ENCODE peak calls at places on chromosome 16, in seven cellular contexts. One of them, this sample, is unnamed.

GRCh38 chr16:31000671-31001382 is 9.6 kb downstream of the STX1B start:
- DNase-seq in Panc1: no peak
- DNase-seq in glutamatergic neuron: no peak
- DNase-seq in ovary: no peak
- DNase-seq in GM10248: no peak
- DNase-seq in epithelial cell of esophagus: peak
- DNase-seq in stomach: no peak
- DNase-seq in this sample: no peak

GRCh38 chr16:68969338-68969737 is 126.0 kb downstream of the TANGO6 start:
- DNase-seq in GM10248: no peak
- DNase-seq in glutamatergic neuron: no peak
- DNase-seq in ovary: no peak
- DNase-seq in epithelial cell of esophagus: no peak
- DNase-seq in stomach: no peak
- DNase-seq in Panc1: no peak
- DNase-seq in this sample: no peak

GRCh38 chr16:55324491-55325447 is 766 bp downstream of the IRX6 start:
- DNase-seq in stomach: no peak
- DNase-seq in glutamatergic neuron: peak
- DNase-seq in ovary: no peak
- DNase-seq in epithelial cell of esophagus: no peak
- DNase-seq in GM10248: no peak
- DNase-seq in Panc1: no peak
- DNase-seq in this sample: no peak

GRCh38 chr16:67719048-67719777 is at the start of gene GFOD2:
- DNase-seq in GM10248: peak
- DNase-seq in stomach: peak
- DNase-seq in glutamatergic neuron: peak
- DNase-seq in epithelial cell of esophagus: peak
- DNase-seq in ovary: peak
- DNase-seq in Panc1: peak
- DNase-seq in this sample: peak

GRCh38 chr16:87298857-87299465 is 18.2 kb downstream of the C16orf95 start:
- DNase-seq in Panc1: no peak
- DNase-seq in epithelial cell of esophagus: no peak
- DNase-seq in stomach: no peak
- DNase-seq in ovary: no peak
- DNase-seq in GM10248: no peak
- DNase-seq in glutamatergic neuron: no peak
- DNase-seq in this sample: no peak

GRCh38 chr16:79372504-79373184 is 227.9 kb downstream of the MAF start:
- DNase-seq in glutamatergic neuron: no peak
- DNase-seq in GM10248: no peak
- DNase-seq in Panc1: no peak
- DNase-seq in ovary: peak
- DNase-seq in epithelial cell of esophagus: peak
- DNase-seq in stomach: no peak
- DNase-seq in this sample: no peak

GRCh38 chr16:1929105-1929504 is 10.9 kb upstream of the HS3ST6 start:
- DNase-seq in GM10248: no peak
- DNase-seq in ovary: no peak
- DNase-seq in stomach: no peak
- DNase-seq in Panc1: no peak
- DNase-seq in glutamatergic neuron: no peak
- DNase-seq in epithelial cell of esophagus: no peak
- DNase-seq in this sample: no peak

GRCh38 chr16:64738321-64738960 is 383.4 kb downstream of the CDH11 start:
- DNase-seq in stomach: no peak
- DNase-seq in ovary: no peak
- DNase-seq in glutamatergic neuron: no peak
- DNase-seq in GM10248: no peak
- DNase-seq in epithelial cell of esophagus: peak
- DNase-seq in Panc1: no peak
- DNase-seq in this sample: no peak

GRCh38 chr16:85913141-85913601 is 14.2 kb downstream of the IRF8 start:
- DNase-seq in GM10248: no peak
- DNase-seq in epithelial cell of esophagus: no peak
- DNase-seq in Panc1: no peak
- DNase-seq in glutamatergic neuron: no peak
- DNase-seq in stomach: no peak
- DNase-seq in ovary: no peak
- DNase-seq in this sample: no peak

GRCh38 chr16:57514371-57514770 is 22.0 kb downstream of the CCDC102A start:
- DNase-seq in ovary: no peak
- DNase-seq in Panc1: no peak
- DNase-seq in epithelial cell of esophagus: no peak
- DNase-seq in glutamatergic neuron: no peak
- DNase-seq in GM10248: no peak
- DNase-seq in stomach: no peak
- DNase-seq in this sample: no peak

GRCh38 chr16:54050281-54051210 is 236.0 kb downstream of the IRX3 start:
- DNase-seq in stomach: no peak
- DNase-seq in epithelial cell of esophagus: no peak
- DNase-seq in ovary: no peak
- DNase-seq in Panc1: no peak
- DNase-seq in GM10248: no peak
- DNase-seq in glutamatergic neuron: no peak
- DNase-seq in this sample: no peak

GRCh38 chr16:75181630-75182029 is 25.3 kb downstream of the CTRB2 start:
- DNase-seq in epithelial cell of esophagus: no peak
- DNase-seq in GM10248: no peak
- DNase-seq in stomach: no peak
- DNase-seq in glutamatergic neuron: no peak
- DNase-seq in Panc1: no peak
- DNase-seq in ovary: no peak
- DNase-seq in this sample: no peak

GRCh38 chr16:58026139-58026704 is 668 bp downstream of the MMP15 start:
- DNase-seq in GM10248: no peak
- DNase-seq in stomach: peak
- DNase-seq in epithelial cell of esophagus: peak
- DNase-seq in Panc1: no peak
- DNase-seq in ovary: peak
- DNase-seq in glutamatergic neuron: peak
- DNase-seq in this sample: peak

GRCh38 chr16:18958621-18959578 is 24.8 kb upstream of the TMC7 start:
- DNase-seq in ovary: no peak
- DNase-seq in Panc1: no peak
- DNase-seq in GM10248: no peak
- DNase-seq in stomach: no peak
- DNase-seq in epithelial cell of esophagus: no peak
- DNase-seq in glutamatergic neuron: no peak
- DNase-seq in this sample: peak

GRCh38 chr16:50665128-50665878 is 15.8 kb downstream of the SNX20 start:
- DNase-seq in stomach: peak
- DNase-seq in glutamatergic neuron: peak
- DNase-seq in epithelial cell of esophagus: peak
- DNase-seq in GM10248: peak
- DNase-seq in Panc1: no peak
- DNase-seq in ovary: peak
- DNase-seq in this sample: peak

GRCh38 chr16:383326-384020 is 1.7 kb upstream of the PGAP6 start:
- DNase-seq in glutamatergic neuron: no peak
- DNase-seq in stomach: peak
- DNase-seq in ovary: no peak
- DNase-seq in GM10248: no peak
- DNase-seq in epithelial cell of esophagus: peak
- DNase-seq in Panc1: no peak
- DNase-seq in this sample: no peak

GRCh38 chr16:84535851-84536250 is 31.4 kb upstream of the MEAK7 start:
- DNase-seq in glutamatergic neuron: no peak
- DNase-seq in epithelial cell of esophagus: no peak
- DNase-seq in Panc1: no peak
- DNase-seq in GM10248: no peak
- DNase-seq in stomach: no peak
- DNase-seq in ovary: no peak
- DNase-seq in this sample: no peak

GRCh38 chr16:11164482-11165270 is 91.3 kb downstream of the SOCS1 start:
- DNase-seq in GM10248: no peak
- DNase-seq in stomach: peak
- DNase-seq in glutamatergic neuron: no peak
- DNase-seq in ovary: no peak
- DNase-seq in Panc1: no peak
- DNase-seq in epithelial cell of esophagus: no peak
- DNase-seq in this sample: no peak

GRCh38 chr16:75593825-75594820 is 27.9 kb downstream of the GABARAPL2 start:
- DNase-seq in epithelial cell of esophagus: peak
- DNase-seq in glutamatergic neuron: no peak
- DNase-seq in GM10248: no peak
- DNase-seq in ovary: no peak
- DNase-seq in Panc1: no peak
- DNase-seq in stomach: no peak
- DNase-seq in this sample: no peak

GRCh38 chr16:84487358-84487757 is 17.1 kb downstream of the MEAK7 start:
- DNase-seq in stomach: peak
- DNase-seq in ovary: no peak
- DNase-seq in epithelial cell of esophagus: no peak
- DNase-seq in GM10248: no peak
- DNase-seq in glutamatergic neuron: no peak
- DNase-seq in Panc1: no peak
- DNase-seq in this sample: no peak

GRCh38 chr16:10390330-10390729 is 4.5 kb downstream of the ATF7IP2 start:
- DNase-seq in GM10248: no peak
- DNase-seq in ovary: no peak
- DNase-seq in stomach: no peak
- DNase-seq in glutamatergic neuron: no peak
- DNase-seq in epithelial cell of esophagus: no peak
- DNase-seq in Panc1: no peak
- DNase-seq in this sample: no peak

GRCh38 chr16:81036751-81037350 is 1.2 kb downstream of the ATMIN start:
- DNase-seq in epithelial cell of esophagus: peak
- DNase-seq in GM10248: peak
- DNase-seq in glutamatergic neuron: no peak
- DNase-seq in stomach: no peak
- DNase-seq in Panc1: no peak
- DNase-seq in ovary: no peak
- DNase-seq in this sample: no peak

GRCh38 chr16:4272114-4272954 is 489 bp downstream of the TFAP4 start:
- DNase-seq in ovary: no peak
- DNase-seq in Panc1: no peak
- DNase-seq in GM10248: peak
- DNase-seq in epithelial cell of esophagus: peak
- DNase-seq in glutamatergic neuron: peak
- DNase-seq in stomach: peak
- DNase-seq in this sample: peak

GRCh38 chr16:70254095-70254964 is 2.6 kb upstream of the EXOSC6 start:
- DNase-seq in stomach: no peak
- DNase-seq in glutamatergic neuron: no peak
- DNase-seq in GM10248: no peak
- DNase-seq in Panc1: no peak
- DNase-seq in ovary: no peak
- DNase-seq in epithelial cell of esophagus: no peak
- DNase-seq in this sample: no peak

GRCh38 chr16:70251651-70252354 is at the start of gene EXOSC6:
- DNase-seq in stomach: peak
- DNase-seq in glutamatergic neuron: peak
- DNase-seq in ovary: peak
- DNase-seq in GM10248: peak
- DNase-seq in epithelial cell of esophagus: peak
- DNase-seq in Panc1: peak
- DNase-seq in this sample: peak

GRCh38 chr16:70254965-70255286 is 3.2 kb upstream of the EXOSC6 start:
- DNase-seq in Panc1: no peak
- DNase-seq in stomach: no peak
- DNase-seq in epithelial cell of esophagus: no peak
- DNase-seq in ovary: no peak
- DNase-seq in GM10248: no peak
- DNase-seq in glutamatergic neuron: no peak
- DNase-seq in this sample: no peak

GRCh38 chr16:70252355-70252988 is 732 bp upstream of the EXOSC6 start:
- DNase-seq in Panc1: no peak
- DNase-seq in glutamatergic neuron: peak
- DNase-seq in epithelial cell of esophagus: peak
- DNase-seq in ovary: no peak
- DNase-seq in stomach: no peak
- DNase-seq in GM10248: no peak
- DNase-seq in this sample: peak

GRCh38 chr16:70253291-70254094 is 1.8 kb upstream of the EXOSC6 start:
- DNase-seq in stomach: no peak
- DNase-seq in Panc1: no peak
- DNase-seq in epithelial cell of esophagus: peak
- DNase-seq in glutamatergic neuron: peak
- DNase-seq in GM10248: no peak
- DNase-seq in ovary: no peak
- DNase-seq in this sample: peak
- TF ChIP-seq CTCF in stomach: no peak
- TF ChIP-seq CTCF in Panc1: peak
- TF ChIP-seq CTCF in epithelial cell of esophagus: peak
- TF ChIP-seq CTCF in glutamatergic neuron: peak
- TF ChIP-seq CTCF in GM10248: peak
- TF ChIP-seq CTCF in ovary: no peak
- TF ChIP-seq CTCF in this sample: peak

GRCh38 chr16:27084296-27085065 is 17.8 kb downstream of the C16orf82 start:
- DNase-seq in ovary: no peak
- DNase-seq in stomach: no peak
- DNase-seq in glutamatergic neuron: peak
- DNase-seq in epithelial cell of esophagus: no peak
- DNase-seq in GM10248: no peak
- DNase-seq in Panc1: no peak
- DNase-seq in this sample: no peak

GRCh38 chr16:27083861-27084261 is 17.1 kb downstream of the C16orf82 start:
- DNase-seq in glutamatergic neuron: peak
- DNase-seq in ovary: no peak
- DNase-seq in Panc1: no peak
- DNase-seq in stomach: no peak
- DNase-seq in epithelial cell of esophagus: no peak
- DNase-seq in GM10248: no peak
- DNase-seq in this sample: peak

GRCh38 chr16:27085182-27085581 is 18.5 kb downstream of the C16orf82 start:
- DNase-seq in GM10248: no peak
- DNase-seq in ovary: no peak
- DNase-seq in Panc1: no peak
- DNase-seq in epithelial cell of esophagus: no peak
- DNase-seq in stomach: no peak
- DNase-seq in glutamatergic neuron: no peak
- DNase-seq in this sample: no peak

GRCh38 chr16:27080870-27081269 is 14.1 kb downstream of the C16orf82 start:
- DNase-seq in epithelial cell of esophagus: no peak
- DNase-seq in ovary: no peak
- DNase-seq in GM10248: no peak
- DNase-seq in Panc1: no peak
- DNase-seq in glutamatergic neuron: no peak
- DNase-seq in stomach: no peak
- DNase-seq in this sample: no peak
- TF ChIP-seq CTCF in epithelial cell of esophagus: peak
- TF ChIP-seq CTCF in ovary: no peak
- TF ChIP-seq CTCF in GM10248: peak
- TF ChIP-seq CTCF in Panc1: peak
- TF ChIP-seq CTCF in glutamatergic neuron: peak
- TF ChIP-seq CTCF in stomach: no peak
- TF ChIP-seq CTCF in this sample: peak

GRCh38 chr16:70730016-70730415 is 44.2 kb upstream of the MTSS2 start:
- DNase-seq in Panc1: no peak
- DNase-seq in epithelial cell of esophagus: no peak
- DNase-seq in stomach: no peak
- DNase-seq in ovary: no peak
- DNase-seq in GM10248: no peak
- DNase-seq in glutamatergic neuron: peak
- DNase-seq in this sample: no peak
- TF ChIP-seq CTCF in Panc1: no peak
- TF ChIP-seq CTCF in epithelial cell of esophagus: no peak
- TF ChIP-seq CTCF in stomach: no peak
- TF ChIP-seq CTCF in ovary: no peak
- TF ChIP-seq CTCF in GM10248: no peak
- TF ChIP-seq CTCF in glutamatergic neuron: no peak
- TF ChIP-seq CTCF in this sample: no peak

GRCh38 chr16:66662445-66663194 is 33.9 kb downstream of the CMTM4 start:
- DNase-seq in ovary: no peak
- DNase-seq in epithelial cell of esophagus: no peak
- DNase-seq in glutamatergic neuron: no peak
- DNase-seq in stomach: no peak
- DNase-seq in GM10248: no peak
- DNase-seq in Panc1: no peak
- DNase-seq in this sample: no peak
- TF ChIP-seq CTCF in ovary: no peak
- TF ChIP-seq CTCF in epithelial cell of esophagus: peak
- TF ChIP-seq CTCF in glutamatergic neuron: no peak
- TF ChIP-seq CTCF in stomach: no peak
- TF ChIP-seq CTCF in GM10248: peak
- TF ChIP-seq CTCF in Panc1: peak
- TF ChIP-seq CTCF in this sample: peak